ENCODE peak calls at places on chromosomes 7 and 10, in five cellular contexts. M, D, I, X and N are unnamed samples.

GRCh38 chr10:111706331-111706730 is 477.2 kb downstream of the GPAM start:
- DNase-seq in M (peak), I (no peak), X (no peak), D (no peak), N (no peak)

GRCh38 chr7:70477051-70478010 is 654.6 kb upstream of the GALNT17 start:
- DNase-seq in I (no peak), M (no peak), X (no peak), D (no peak), N (no peak)

GRCh38 chr7:104552102-104552501 is 223.7 kb downstream of the LHFPL3 start:
- DNase-seq in I (no peak), X (no peak), M (peak), D (peak), N (peak)

GRCh38 chr7:29336851-29337627 is 142.5 kb downstream of the CHN2 start:
- DNase-seq in I (no peak), D (no peak), M (no peak), X (no peak), N (no peak)

GRCh38 chr7:100561491-100562194 is 12.1 kb downstream of the SAP25 start:
- DNase-seq in M (no peak), I (no peak), D (no peak), X (no peak), N (no peak)

GRCh38 chr7:37067961-37068536 is 343.8 kb upstream of the AOAH start:
- DNase-seq in M (no peak), I (no peak), D (no peak), X (no peak), N (no peak)

GRCh38 chr10:11036424-11037011 is 18.8 kb downstream of the CELF2 start:
- DNase-seq in X (no peak), I (no peak), M (peak), D (peak), N (no peak)

GRCh38 chr10:48468130-48468790 is 136.6 kb downstream of the ARHGAP22 start:
- DNase-seq in X (no peak), D (peak), I (no peak), M (no peak), N (no peak)

GRCh38 chr7:115094163-115094562 is 172.3 kb downstream of the MDFIC start:
- DNase-seq in X (no peak), I (no peak), M (peak), D (no peak), N (peak)

GRCh38 chr7:4037308-4037707 is 644.8 kb upstream of the FOXK1 start:
- DNase-seq in X (no peak), M (no peak), D (no peak), I (no peak), N (no peak)

GRCh38 chr7:77459311-77459726 is 43.2 kb upstream of the GSAP start:
- DNase-seq in M (no peak), X (no peak), D (no peak), I (no peak), N (no peak)

GRCh38 chr10:60473557-60473956 is 83.9 kb upstream of the ANK3 start:
- DNase-seq in M (peak), I (no peak), D (no peak), X (no peak), N (no peak)

GRCh38 chr10:23877791-23878190 is 331.1 kb upstream of the KIAA1217 start:
- DNase-seq in D (no peak), I (no peak), X (no peak), M (no peak), N (no peak)

GRCh38 chr10:89351402-89352038 is 23.7 kb downstream of the IFIT3 start:
- DNase-seq in D (no peak), M (no peak), X (no peak), I (no peak), N (no peak)
- H3K4me3 ChIP-seq in D (no peak), M (no peak), X (no peak), I (peak), N (no peak)

GRCh38 chr10:35126062-35126529 is 550 bp upstream of the CREM start:
- DNase-seq in M (no peak), D (no peak), I (no peak), X (no peak), N (no peak)
- H3K4me3 ChIP-seq in M (peak), D (peak), I (peak), X (peak), N (peak)

GRCh38 chr7:91837397-91838070 is 43.0 kb downstream of the MTERF1 start:
- DNase-seq in M (no peak), D (no peak), I (no peak), X (no peak), N (no peak)
- H3K4me3 ChIP-seq in M (no peak), D (no peak), I (no peak), X (no peak), N (no peak)

DNA sequence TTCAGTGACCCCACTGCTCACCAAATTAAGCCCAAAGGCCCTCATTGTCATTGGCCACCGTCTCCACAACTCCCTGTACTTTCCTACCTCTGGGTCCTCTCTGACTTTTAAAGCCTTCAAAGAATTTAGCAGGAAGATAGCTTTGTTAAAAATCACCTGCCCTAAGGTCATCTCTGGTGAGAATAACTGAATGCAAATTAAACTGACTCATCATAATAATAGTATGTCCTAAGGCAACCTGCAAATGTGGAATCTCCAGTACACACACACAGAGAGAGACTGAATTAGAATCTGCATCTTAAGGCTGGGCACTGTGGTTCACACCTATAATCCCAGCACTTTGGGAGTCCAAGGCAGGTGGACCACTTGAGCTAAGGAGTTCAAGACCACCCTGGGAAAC is 24.1 kb downstream of the OAT start:
- DNase-seq in D (no peak), I (no peak), M (no peak), X (no peak), N (no peak)
- H3K4me3 ChIP-seq in D (no peak), I (no peak), M (no peak), X (no peak), N (no peak)

DNA sequence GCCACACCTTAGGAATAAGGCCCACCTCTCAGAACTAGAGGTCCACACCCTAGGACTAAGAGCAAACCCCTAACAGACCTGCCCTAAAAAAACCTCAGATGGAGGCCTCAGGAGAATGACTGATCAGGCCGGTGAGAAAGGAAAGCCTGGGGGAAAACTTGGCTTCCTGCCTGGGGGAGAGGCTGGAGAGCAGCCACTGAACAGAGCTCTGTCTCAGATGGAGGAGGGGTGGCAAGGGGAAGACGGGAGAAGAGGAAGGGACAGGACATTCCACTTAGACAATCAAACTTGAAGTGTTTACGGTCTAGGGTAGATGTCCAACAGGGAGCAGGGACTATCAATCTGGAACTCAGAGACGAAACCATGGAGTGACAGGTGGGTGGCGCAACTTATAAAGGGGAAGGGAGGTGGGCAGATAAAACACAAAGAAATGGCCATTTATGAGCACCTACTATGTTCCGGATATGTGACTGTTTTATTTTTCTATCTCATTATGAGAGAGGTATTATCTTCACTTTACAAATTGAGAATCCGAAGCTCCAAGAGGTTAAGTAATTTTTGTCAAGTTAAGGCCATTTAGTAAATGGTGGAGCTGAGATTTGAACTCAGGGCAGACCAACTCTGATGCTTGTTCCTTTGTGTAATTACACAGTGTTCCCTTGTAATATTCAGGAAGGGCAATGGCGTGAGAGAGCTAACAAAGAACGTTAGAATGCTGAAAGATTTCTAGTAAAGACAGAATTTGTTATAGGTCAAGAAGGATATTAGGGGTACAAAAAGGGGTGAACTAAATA is 82.6 kb downstream of the DNMBP start:
- DNase-seq in M (peak), X (no peak), I (no peak), D (peak), N (no peak)
- H3K4me3 ChIP-seq in M (no peak), X (no peak), I (no peak), D (peak), N (no peak)

DNA sequence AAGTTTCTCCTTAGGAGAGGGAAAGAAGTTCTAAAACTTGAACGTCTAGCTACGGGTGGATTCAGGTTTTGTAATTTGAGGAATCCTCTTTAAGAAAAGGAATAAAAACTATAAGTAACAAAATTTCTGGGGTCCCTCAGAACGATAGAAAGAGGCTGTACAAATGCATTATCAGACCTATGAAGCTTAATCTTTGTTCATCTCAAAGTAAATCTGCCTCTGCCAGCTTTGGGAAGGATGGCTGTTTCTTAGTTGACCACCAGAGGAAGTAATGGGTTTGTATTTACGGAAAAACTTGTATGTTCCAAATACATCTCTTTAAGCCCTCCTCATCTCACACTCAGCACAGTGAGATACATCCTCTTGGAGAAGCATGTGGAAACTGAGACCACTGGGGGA is 864 bp downstream of the PSTK start:
- DNase-seq in X (no peak), I (peak), D (no peak), M (peak), N (peak)
- H3K4me3 ChIP-seq in X (peak), I (peak), D (peak), M (peak), N (peak)

GRCh38 chr10:7406712-7407333 is 4.0 kb downstream of the SFMBT2 start:
- DNase-seq in M (no peak), D (no peak), X (no peak), I (no peak), N (no peak)
- H3K4me3 ChIP-seq in M (no peak), D (no peak), X (no peak), I (no peak), N (peak)